ENCODE peak calls at places on chromosome 20, in seven cellular contexts. Z is cardiac muscle cell, N is AG04450, U is heart left ventricle, Q is SJSA1, A is endothelial cell of umbilical vein, O is MM.1S. Y is an unnamed sample.
A peak's percentile ranks its signal among the peaks of the same experiment; 100 is the strongest.

GRCh38 chr20:45479822-45480221 is 10.3 kb downstream of the WFDC2 start:
- DNase-seq in Z (no peak), N (no peak), U (no peak), Q (no peak), A (no peak), O (no peak), Y (no peak)

GRCh38 chr20:49697071-49697470 is 16.6 kb downstream of the B4GALT5 start:
- DNase-seq in Z (no peak), N (no peak), U (no peak), Q (no peak), A (no peak), O (no peak), Y (no peak)

GRCh38 chr20:63978319-63979220 is 872 bp downstream of the SAMD10 start:
- DNase-seq in Z (peak; percentile 78), N (no peak), U (peak; percentile 86), Q (no peak), A (peak; percentile 30), O (peak; percentile 83), Y (peak; percentile 53)

GRCh38 chr20:48626226-48626937 is 201.4 kb downstream of the PREX1 start:
- DNase-seq in Z (no peak), N (no peak), U (no peak), Q (no peak), A (no peak), O (no peak), Y (peak; percentile 81)

GRCh38 chr20:43189614-43190331 is at the start of gene PTPRT:
- DNase-seq in Z (peak; percentile 0), N (no peak), U (no peak), Q (no peak), A (no peak), O (no peak), Y (no peak)

GRCh38 chr20:25284131-25284601 is 36.3 kb downstream of the PYGB start:
- DNase-seq in Z (no peak), N (no peak), U (peak; percentile 8), Q (no peak), A (no peak), O (no peak), Y (no peak)

GRCh38 chr20:38434770-38435554 is at the start of gene SNHG17:
- DNase-seq in Z (peak; percentile 95), N (peak; percentile 91), U (peak; percentile 91), Q (peak; percentile 81), A (peak; percentile 89), O (peak; percentile 94), Y (peak; percentile 94)

GRCh38 chr20:11387189-11387754 is 530.4 kb upstream of the BTBD3 start:
- DNase-seq in Z (no peak), N (peak; percentile 83), U (no peak), Q (peak; percentile 85), A (no peak), O (no peak), Y (no peak)

GRCh38 chr20:34210271-34210670 is 31.0 kb upstream of the ASIP start:
- DNase-seq in Z (no peak), N (no peak), U (no peak), Q (no peak), A (no peak), O (no peak), Y (no peak)

GRCh38 chr20:62210496-62210855 is 9.6 kb downstream of the HRH3 start:
- DNase-seq in Z (no peak), N (no peak), U (no peak), Q (no peak), A (no peak), O (no peak), Y (no peak)

GRCh38 chr20:12090920-12091319 is 173.2 kb downstream of the BTBD3 start:
- DNase-seq in Z (no peak), N (no peak), U (no peak), Q (no peak), A (peak; percentile 54), O (no peak), Y (no peak)

GRCh38 chr20:36303020-36303595 is 3.0 kb upstream of the DLGAP4 start:
- DNase-seq in Z (no peak), N (no peak), U (no peak), Q (no peak), A (peak; percentile 89), O (no peak), Y (no peak)

GRCh38 chr20:36303831-36304230 is 2.3 kb upstream of the DLGAP4 start:
- DNase-seq in Z (no peak), N (no peak), U (no peak), Q (no peak), A (no peak), O (no peak), Y (no peak)

GRCh38 chr20:36305602-36306556 is at the start of gene DLGAP4:
- DNase-seq in Z (peak; percentile 54), N (no peak), U (no peak), Q (no peak), A (no peak), O (no peak), Y (no peak)

GRCh38 chr20:36306557-36307411 is 645 bp downstream of the DLGAP4 start:
- DNase-seq in Z (no peak), N (no peak), U (no peak), Q (no peak), A (no peak), O (no peak), Y (no peak)

GRCh38 chr20:36304786-36305495 is 1.2 kb upstream of the DLGAP4 start:
- DNase-seq in Z (peak; percentile 29), N (no peak), U (no peak), Q (no peak), A (no peak), O (no peak), Y (no peak)
- H3K4me3 ChIP-seq in Z (no peak overlapping the region), N (no peak overlapping the region), U (no peak overlapping the region), Q (no peak overlapping the region), A (no peak overlapping the region), O (no peak overlapping the region), Y (no peak overlapping the region)

GRCh38 chr20:53752971-53753879 is 159.6 kb upstream of the ZNF217 start:
- DNase-seq in Z (no peak), N (no peak), U (no peak), Q (peak; percentile 76), A (no peak), O (peak; percentile 40), Y (peak; percentile 36)
- H3K4me3 ChIP-seq in Z (no peak overlapping the region), N (no peak overlapping the region), U (no peak overlapping the region), Q (peak overlapping the region; percentile 5), A (no peak overlapping the region), O (peak overlapping the region; percentile 47), Y (no peak overlapping the region)

GRCh38 chr20:3902446-3902845 is 13.3 kb downstream of the PANK2 start:
- DNase-seq in Z (no peak), N (no peak), U (no peak), Q (no peak), A (no peak), O (no peak), Y (no peak)
- H3K4me3 ChIP-seq in Z (no peak overlapping the region), N (no peak overlapping the region), U (no peak overlapping the region), Q (no peak overlapping the region), A (no peak overlapping the region), O (no peak overlapping the region), Y (no peak overlapping the region)

DNA sequence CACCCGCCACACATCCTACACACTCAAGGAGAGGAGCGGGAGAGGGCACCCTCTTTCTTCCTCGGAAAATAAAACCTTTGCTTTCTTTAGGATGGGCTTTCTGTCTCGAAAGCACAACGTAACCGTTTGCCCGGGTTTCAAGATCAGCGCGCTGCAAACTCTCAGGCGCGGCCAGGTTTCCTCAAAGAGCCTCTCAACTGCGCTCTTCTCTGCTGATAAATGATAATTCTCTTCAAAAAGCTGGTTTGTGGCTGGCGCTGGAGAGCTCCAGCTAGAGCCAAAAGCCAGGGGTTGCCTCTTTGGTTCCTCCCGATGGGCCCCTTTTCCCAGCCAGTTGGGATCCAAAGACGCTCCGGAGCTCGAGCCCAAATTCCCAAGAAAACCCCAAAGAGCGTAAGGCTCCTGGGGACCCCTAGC is 460 bp upstream of the PLCB1 start:
- DNase-seq in Z (peak; percentile 66), N (no peak), U (no peak), Q (no peak), A (no peak), O (peak; percentile 61), Y (no peak)
- H3K4me3 ChIP-seq in Z (peak overlapping the region; percentile 59), N (peak overlapping the region; percentile 75), U (peak overlapping the region; percentile 91), Q (peak overlapping the region; percentile 61), A (peak overlapping the region; percentile 92), O (peak overlapping the region; percentile 60), Y (peak overlapping the region; percentile 56)

DNA sequence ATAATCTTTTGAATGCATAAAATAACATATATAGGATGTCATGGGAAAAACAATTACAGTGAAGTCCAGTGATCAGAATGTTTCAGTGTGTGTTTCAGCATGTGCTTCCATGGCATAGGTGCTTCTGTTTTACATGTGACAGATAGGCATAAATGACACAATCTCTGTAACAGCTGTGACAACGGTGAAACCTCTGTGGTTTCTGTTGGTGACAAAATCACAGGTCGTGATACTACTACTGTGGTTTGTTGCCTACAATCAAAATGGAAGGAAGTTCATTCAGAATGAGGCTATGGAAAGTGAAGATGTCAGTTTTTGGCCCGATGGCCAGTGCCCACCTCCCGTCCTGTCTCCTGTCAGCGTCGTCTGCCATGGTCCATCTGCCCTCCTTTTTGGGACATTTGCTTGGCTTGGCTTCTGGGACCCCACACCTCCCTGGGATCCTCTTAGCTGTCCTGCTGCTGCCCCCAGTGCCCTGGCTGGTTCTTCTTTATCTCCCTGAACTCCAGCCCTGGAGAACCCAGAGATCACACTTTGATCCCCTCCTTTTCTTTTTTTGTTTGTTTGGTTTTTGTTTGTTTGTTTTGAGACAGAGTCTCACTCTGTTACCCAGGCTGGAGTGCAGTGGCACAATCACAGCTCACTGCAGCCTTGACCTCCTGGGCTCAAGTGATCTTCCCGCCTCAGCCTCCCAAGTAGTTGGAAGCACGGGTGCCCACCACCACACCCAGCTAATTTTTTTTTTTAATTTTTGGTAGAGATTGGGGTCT is 79.3 kb upstream of the NAA20 start:
- DNase-seq in Z (no peak), N (no peak), U (no peak), Q (no peak), A (no peak), O (peak; percentile 82), Y (peak; percentile 85)
- H3K4me3 ChIP-seq in Z (no peak overlapping the region), N (no peak overlapping the region), U (peak overlapping the region; percentile 48), Q (no peak overlapping the region), A (no peak overlapping the region), O (no peak overlapping the region), Y (peak overlapping the region; percentile 23)

DNA sequence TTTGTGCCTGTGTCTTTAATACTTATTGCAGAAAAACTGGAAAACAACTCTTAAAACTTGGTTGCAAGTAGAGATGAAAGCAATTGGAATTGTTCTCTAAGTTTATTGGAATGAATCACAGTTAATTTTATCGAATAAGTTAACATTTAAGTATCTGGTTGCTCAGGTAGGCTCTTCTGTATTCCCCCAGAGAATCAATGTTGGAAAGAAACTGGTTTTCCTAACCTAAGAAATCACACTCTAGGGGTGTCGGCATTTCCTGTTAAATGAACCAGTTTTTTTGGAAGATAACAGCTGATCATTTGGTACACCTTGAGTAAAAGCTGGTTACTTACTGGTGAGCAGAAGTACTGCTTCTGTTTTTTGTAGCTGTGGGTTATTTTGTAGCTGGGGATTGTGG is 5.2 kb downstream of the TFAP2C start:
- DNase-seq in Z (no peak), N (no peak), U (no peak), Q (no peak), A (no peak), O (no peak), Y (no peak)
- H3K4me3 ChIP-seq in Z (no peak overlapping the region), N (no peak overlapping the region), U (no peak overlapping the region), Q (no peak overlapping the region), A (no peak overlapping the region), O (no peak overlapping the region), Y (no peak overlapping the region)